ENCODE peak calls at places on chromosome 2, in eight cellular contexts. X is pancreas; G is AG04450; A is EL; V is activated T-cell treated with anti-CD3 and anti-CD28 coated beads, Interleukin-2, amount 50 U/mL, for 1 hour; H is OCI-LY7; P is tibial nerve; K is T-cell. M is an unnamed sample.

GRCh38 chr2:96527990-96528679 is 8.4 kb upstream of the ARID5A start:
- DNase-seq in X (no peak), P (no peak), H (no peak), G (no peak), V (peak; percentile 59), A (peak; percentile 14), K (peak; percentile 66), M (no peak)

GRCh38 chr2:219125886-219126270 is 34.7 kb downstream of the NHEJ1 start:
- DNase-seq in V (no peak), K (no peak), G (no peak), X (no peak), P (no peak), H (no peak), A (peak; percentile 8), M (no peak)

GRCh38 chr2:212539145-212539880 is 711 bp upstream of the ERBB4 start:
- DNase-seq in G (no peak), A (peak; percentile 31), X (peak; percentile 67), V (no peak), H (no peak), K (no peak), P (peak; percentile 65), M (no peak)

GRCh38 chr2:238949710-238950345 is 101.9 kb downstream of the TWIST2 start:
- DNase-seq in K (no peak), G (no peak), A (no peak), H (no peak), X (no peak), P (peak; percentile 3), V (no peak), M (no peak)

GRCh38 chr2:167504061-167504460 is 615.8 kb downstream of the XIRP2 start:
- DNase-seq in V (no peak), P (no peak), X (no peak), K (no peak), G (no peak), H (no peak), A (no peak), M (no peak)

GRCh38 chr2:102110168-102110567 is 32.4 kb upstream of the IL1R1 start:
- DNase-seq in G (no peak), K (no peak), P (no peak), A (no peak), V (no peak), X (no peak), H (no peak), M (no peak)

GRCh38 chr2:974054-974453 is 23.4 kb downstream of the SNTG2 start:
- DNase-seq in P (no peak), A (no peak), V (no peak), X (no peak), H (peak; percentile 8), G (no peak), K (peak; percentile 42), M (no peak)

GRCh38 chr2:45192481-45192880 is 183.2 kb upstream of the SIX2 start:
- DNase-seq in V (no peak), G (no peak), X (no peak), H (no peak), K (no peak), P (no peak), A (no peak), M (no peak)

GRCh38 chr2:54483426-54483825 is 27.3 kb downstream of the SPTBN1 start:
- DNase-seq in K (no peak), P (no peak), G (no peak), X (no peak), V (no peak), A (peak; percentile 86), H (no peak), M (no peak)

GRCh38 chr2:28449489-28450395 is 46.1 kb upstream of the PLB1 start:
- DNase-seq in A (peak; percentile 57), P (no peak), K (no peak), X (no peak), H (no peak), V (peak; percentile 45), G (no peak), M (no peak)

GRCh38 chr2:188776634-188777033 is 197.5 kb upstream of the COL3A1 start:
- DNase-seq in P (no peak), A (peak; percentile 89), K (no peak), X (no peak), V (no peak), H (no peak), G (no peak), M (no peak)

GRCh38 chr2:11621465-11621864 is 48.5 kb downstream of the NTSR2 start:
- DNase-seq in H (no peak), P (no peak), V (no peak), A (no peak), G (no peak), K (no peak), X (no peak), M (no peak)

GRCh38 chr2:174787485-174788205 is 23.4 kb upstream of the CHRNA1 start:
- DNase-seq in H (no peak), A (peak; percentile 99), K (no peak), G (peak; percentile 99), P (no peak), V (peak; percentile 38), X (no peak), M (peak; percentile 100)

GRCh38 chr2:150477347-150477746 is 10.1 kb downstream of the RND3 start:
- DNase-seq in X (no peak), H (no peak), V (no peak), G (no peak), K (no peak), A (no peak), P (no peak), M (no peak)

GRCh38 chr2:71603851-71604708 is 150.7 kb downstream of the DYSF start:
- DNase-seq in V (no peak), X (peak; percentile 8), G (no peak), A (no peak), P (no peak), H (no peak), K (no peak), M (no peak)

GRCh38 chr2:177881001-177881748 is 191.4 kb downstream of the PDE11A start:
- DNase-seq in V (no peak), K (no peak), A (no peak), G (no peak), P (no peak), X (no peak), H (no peak), M (no peak)

GRCh38 chr2:77552956-77553355 is 30.8 kb upstream of the LRRTM4 start:
- DNase-seq in X (no peak), A (no peak), K (no peak), P (no peak), G (no peak), H (no peak), V (no peak), M (no peak)

GRCh38 chr2:99522155-99522554 is 32.3 kb upstream of the REV1 start:
- DNase-seq in V (no peak), X (no peak), K (no peak), H (no peak), G (no peak), A (no peak), P (no peak), M (no peak)

GRCh38 chr2:108215794-108216211 is 24.0 kb upstream of the SULT1C3 start:
- DNase-seq in K (no peak), H (no peak), P (no peak), A (peak; percentile 68), V (no peak), G (no peak), X (no peak), M (no peak)

GRCh38 chr2:166897666-166898065 is 9.4 kb downstream of the XIRP2 start:
- DNase-seq in X (no peak), V (no peak), H (no peak), P (no peak), A (no peak), G (no peak), K (no peak), M (no peak)

GRCh38 chr2:25165992-25166618 is 2.3 kb downstream of the POMC start:
- DNase-seq in K (peak; percentile 45), X (peak; percentile 68), P (no peak), G (no peak), H (peak; percentile 79), V (peak; percentile 52), A (no peak), M (no peak)

GRCh38 chr2:152453129-152453642 is 118.2 kb downstream of the FMNL2 start:
- DNase-seq in H (no peak), P (no peak), V (no peak), G (no peak), K (no peak), X (no peak), A (no peak), M (no peak)

GRCh38 chr2:101699939-101700442 is 2.5 kb downstream of the MAP4K4 start:
- DNase-seq in P (no peak), G (no peak), A (peak; percentile 36), V (no peak), K (no peak), H (no peak), X (no peak), M (no peak)

GRCh38 chr2:180987146-180987545 is 6.7 kb downstream of the UBE2E3 start:
- DNase-seq in G (no peak), A (no peak), X (no peak), H (no peak), V (no peak), K (no peak), P (no peak), M (no peak)

GRCh38 chr2:127052068-127052770 is 54.7 kb downstream of the BIN1 start:
- DNase-seq in P (no peak), V (peak; percentile 18), X (no peak), A (no peak), G (no peak), K (no peak), H (no peak), M (no peak)

GRCh38 chr2:128502638-128503246 is 184.1 kb upstream of the HS6ST1 start:
- DNase-seq in K (no peak), V (no peak), G (no peak), P (no peak), A (no peak), H (no peak), X (no peak), M (no peak)

GRCh38 chr2:121873870-121874269 is 118.4 kb downstream of the TSN start:
- DNase-seq in X (no peak), H (no peak), P (no peak), V (no peak), A (no peak), G (no peak), K (no peak), M (no peak)

GRCh38 chr2:13227543-13227942 is 510.8 kb downstream of the TRIB2 start:
- DNase-seq in G (no peak), A (no peak), H (no peak), K (no peak), V (no peak), X (no peak), P (no peak), M (no peak)

GRCh38 chr2:180707867-180708205 is 272.6 kb upstream of the UBE2E3 start:
- DNase-seq in H (no peak), V (no peak), G (peak; percentile 61), P (no peak), A (peak; percentile 86), X (no peak), K (no peak), M (peak; percentile 59)

GRCh38 chr2:42978175-42978886 is 185.9 kb upstream of the HAAO start:
- DNase-seq in G (no peak), P (no peak), K (no peak), V (no peak), H (no peak), A (no peak), X (peak; percentile 67), M (no peak)

GRCh38 chr2:39730685-39731302 is 48.3 kb downstream of the THUMPD2 start:
- DNase-seq in K (no peak), X (no peak), G (no peak), A (peak; percentile 37), H (peak; percentile 60), P (no peak), V (no peak), M (no peak)

GRCh38 chr2:191869178-191869577 is 22.3 kb upstream of the CAVIN2 start:
- DNase-seq in H (no peak), G (no peak), X (no peak), A (peak; percentile 47), V (no peak), K (no peak), P (no peak), M (no peak)

GRCh38 chr2:196066794-196067382 is 1.7 kb downstream of the DNAH7 start:
- DNase-seq in P (no peak), X (no peak), G (no peak), A (peak; percentile 48), H (peak; percentile 40), V (no peak), K (no peak), M (no peak)

GRCh38 chr2:230153390-230153976 is 66.3 kb downstream of the SP110 start:
- DNase-seq in H (no peak), X (no peak), A (peak; percentile 42), G (no peak), K (no peak), V (no peak), P (no peak), M (no peak)